ENCODE peak calls at places on chromosomes 3 and 15, in eight cellular contexts. Y is heart left ventricle, T is MM.1S, S is colonic mucosa, C is left ventricle myocardium inferior, R is lower lobe of right lung, U is ovary, G is fibroblast of lung. X is an unnamed sample.

GRCh38 chr3:42803800-42804112 is 534 bp downstream of the HIGD1A start:
- DNase-seq in Y (peak), T (peak), S (peak), C (peak), R (peak), U (peak), G (no peak), X (peak)

GRCh38 chr3:193827039-193827669 is 234.1 kb downstream of the OPA1 start:
- DNase-seq in Y (no peak), T (no peak), S (no peak), C (no peak), R (no peak), U (no peak), G (no peak), X (no peak)

GRCh38 chr15:52481915-52482314 is 46.8 kb downstream of the MYO5A start:
- DNase-seq in Y (no peak), T (peak), S (no peak), C (no peak), R (no peak), U (no peak), G (peak), X (peak)

GRCh38 chr15:84747423-84748273 is 744 bp upstream of the ZNF592 start:
- DNase-seq in Y (peak), T (no peak), S (peak), C (peak), R (peak), U (peak), G (peak), X (peak)

GRCh38 chr3:67516496-67516895 is 137.9 kb downstream of the SUCLG2 start:
- DNase-seq in Y (no peak), T (no peak), S (no peak), C (no peak), R (no peak), U (no peak), G (no peak), X (no peak)

GRCh38 chr3:71524688-71525087 is 58.8 kb downstream of the FOXP1 start:
- DNase-seq in Y (no peak), T (no peak), S (no peak), C (no peak), R (no peak), U (no peak), G (no peak), X (no peak)

GRCh38 chr15:46277994-46278885 is 643.4 kb downstream of the SQOR start:
- DNase-seq in Y (no peak), T (no peak), S (no peak), C (no peak), R (no peak), U (no peak), G (no peak), X (no peak)

GRCh38 chr15:54519577-54519976 is 541.3 kb downstream of the UNC13C start:
- DNase-seq in Y (no peak), T (peak), S (no peak), C (no peak), R (no peak), U (no peak), G (no peak), X (no peak)

GRCh38 chr3:21738283-21738682 is 12.7 kb downstream of the ZNF385D start:
- DNase-seq in Y (no peak), T (no peak), S (no peak), C (no peak), R (no peak), U (no peak), G (no peak), X (no peak)

GRCh38 chr15:98671060-98672008 is 23.0 kb downstream of the IGF1R start:
- DNase-seq in Y (no peak), T (no peak), S (no peak), C (no peak), R (no peak), U (no peak), G (peak), X (peak)

GRCh38 chr3:89419647-89420141 is 312.3 kb downstream of the EPHA3 start:
- DNase-seq in Y (peak), T (no peak), S (no peak), C (no peak), R (no peak), U (no peak), G (no peak), X (no peak)

GRCh38 chr3:100113728-100114412 is 431 bp downstream of the FILIP1L start:
- DNase-seq in Y (no peak), T (no peak), S (no peak), C (no peak), R (no peak), U (no peak), G (no peak), X (no peak)

GRCh38 chr15:89090791-89091666 is 2.8 kb downstream of the ABHD2 start:
- DNase-seq in Y (peak), T (peak), S (peak), C (peak), R (peak), U (peak), G (peak), X (peak)

GRCh38 chr3:50365080-50365841 is 5.9 kb upstream of the TMEM115 start:
- DNase-seq in Y (peak), T (peak), S (peak), C (peak), R (peak), U (peak), G (peak), X (peak)

GRCh38 chr3:106825962-106826605 is 551.2 kb upstream of the CCDC54 start:
- DNase-seq in Y (no peak), T (no peak), S (no peak), C (no peak), R (no peak), U (no peak), G (peak), X (no peak)

GRCh38 chr15:74317820-74318375 is 49.5 kb downstream of the CYP11A1 start:
- DNase-seq in Y (peak), T (no peak), S (peak), C (peak), R (no peak), U (peak), G (peak), X (no peak)

GRCh38 chr3:53796161-53796560 is 50.1 kb downstream of the CHDH start:
- DNase-seq in Y (peak), T (no peak), S (peak), C (peak), R (no peak), U (no peak), G (no peak), X (no peak)

GRCh38 chr3:18424213-18424861 is 802 bp downstream of the SATB1 start:
- DNase-seq in Y (peak), T (peak), S (peak), C (peak), R (peak), U (peak), G (no peak), X (peak)

GRCh38 chr3:183354325-183354831 is 74.0 kb downstream of the MCF2L2 start:
- DNase-seq in Y (no peak), T (no peak), S (no peak), C (no peak), R (no peak), U (no peak), G (no peak), X (no peak)

GRCh38 chr3:196463478-196463756 is 31.2 kb upstream of the UBXN7 start:
- DNase-seq in Y (no peak), T (no peak), S (no peak), C (no peak), R (no peak), U (no peak), G (no peak), X (no peak)

GRCh38 chr3:114624676-114625181 is 330.9 kb downstream of the TIGIT start:
- DNase-seq in Y (peak), T (no peak), S (peak), C (peak), R (peak), U (peak), G (peak), X (no peak)

GRCh38 chr3:113423699-113424098 is 17.6 kb downstream of the CFAP44 start:
- DNase-seq in Y (no peak), T (peak), S (no peak), C (no peak), R (no peak), U (no peak), G (peak), X (no peak)

GRCh38 chr3:164752814-164753213 is 325.5 kb downstream of the SI start:
- DNase-seq in Y (no peak), T (no peak), S (no peak), C (no peak), R (no peak), U (no peak), G (no peak), X (no peak)

GRCh38 chr3:126685041-126685440 is 19.0 kb upstream of the CHCHD6 start:
- DNase-seq in Y (no peak), T (no peak), S (no peak), C (no peak), R (no peak), U (no peak), G (no peak), X (no peak)

DNA sequence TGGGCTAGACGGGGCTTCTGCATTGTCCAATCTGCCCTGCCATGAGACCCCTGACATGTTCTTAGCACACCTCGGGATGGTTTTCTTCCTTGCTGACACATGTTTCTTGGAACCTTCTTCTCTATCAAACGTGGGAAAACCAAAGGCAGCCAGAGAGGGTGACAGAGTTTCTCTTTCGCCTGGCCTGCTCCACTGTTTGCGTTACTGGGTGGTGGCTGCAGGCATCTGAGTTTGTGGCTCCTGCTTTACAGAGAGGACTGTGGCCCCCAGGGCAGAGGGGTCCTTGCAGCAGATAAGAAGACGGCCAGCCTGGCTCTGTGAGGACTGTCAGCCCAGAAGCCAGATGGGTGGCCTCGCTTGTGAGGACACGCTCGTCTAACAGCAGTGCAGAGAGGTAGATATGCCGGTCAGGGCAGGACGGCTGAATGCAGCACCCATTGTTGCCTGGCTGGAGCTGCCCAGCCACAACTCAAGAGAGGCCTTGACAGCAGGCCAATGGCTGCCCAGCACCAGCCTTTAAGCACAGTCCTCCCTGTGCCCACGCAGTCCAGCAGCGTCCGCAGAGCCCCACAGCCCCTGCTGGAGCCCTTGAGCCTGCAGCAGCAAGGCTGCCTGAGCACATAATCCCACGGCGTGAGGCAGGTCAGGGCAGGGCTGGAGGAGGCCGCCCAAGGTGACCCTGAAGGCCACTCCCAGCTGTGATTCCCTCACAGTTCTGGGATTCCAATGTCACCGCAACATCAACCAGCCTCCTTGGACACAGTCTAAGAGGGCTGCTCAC is 15.0 kb upstream of the SPTBN5 start:
- DNase-seq in Y (no peak), T (no peak), S (no peak), C (no peak), R (no peak), U (no peak), G (no peak), X (no peak)
- H3K27ac ChIP-seq in Y (peak), T (no peak), S (no peak), C (peak), R (no peak), U (no peak), G (no peak), X (no peak)

GRCh38 chr15:77115179-77115578 is 44.3 kb upstream of the TSPAN3 start:
- DNase-seq in Y (no peak), T (no peak), S (no peak), C (no peak), R (no peak), U (no peak), G (no peak), X (no peak)

GRCh38 chr15:77120576-77120975 is 49.7 kb upstream of the TSPAN3 start:
- DNase-seq in Y (no peak), T (no peak), S (no peak), C (no peak), R (no peak), U (no peak), G (no peak), X (no peak)

GRCh38 chr15:77121599-77121998 is 50.7 kb upstream of the TSPAN3 start:
- DNase-seq in Y (no peak), T (no peak), S (no peak), C (no peak), R (no peak), U (no peak), G (no peak), X (no peak)

GRCh38 chr15:77122576-77122975 is 51.7 kb upstream of the TSPAN3 start:
- DNase-seq in Y (no peak), T (peak), S (no peak), C (no peak), R (no peak), U (no peak), G (no peak), X (no peak)

GRCh38 chr15:77118787-77119410 is 48.0 kb upstream of the TSPAN3 start:
- DNase-seq in Y (peak), T (peak), S (peak), C (no peak), R (no peak), U (no peak), G (peak), X (peak)
- H3K4me3 ChIP-seq in Y (no peak), T (no peak), S (no peak), C (no peak), R (no peak), U (no peak), G (no peak), X (no peak)

DNA sequence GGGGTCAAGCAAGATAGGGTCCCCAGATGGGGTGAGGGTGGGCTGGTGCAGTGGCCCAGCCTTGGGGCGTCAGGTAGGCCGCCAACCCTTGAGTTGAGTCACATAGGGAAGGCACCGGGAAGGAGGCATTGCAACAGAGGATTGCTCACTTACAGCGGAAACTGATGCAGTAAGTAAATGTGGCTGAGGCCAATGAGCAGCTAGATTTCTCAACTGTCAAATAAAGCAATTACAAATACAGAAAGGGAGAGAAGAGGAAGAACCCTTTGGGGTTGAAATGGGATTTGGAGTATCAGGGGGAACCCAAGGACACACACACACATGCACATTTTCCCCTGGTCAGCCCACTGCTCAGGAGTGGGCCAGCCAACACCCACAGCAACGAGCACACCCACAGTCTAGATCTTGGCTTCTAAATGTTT is 44.0 kb downstream of the CHSY1 start:
- DNase-seq in Y (no peak), T (no peak), S (no peak), C (no peak), R (no peak), U (no peak), G (peak), X (no peak)
- H3K27ac ChIP-seq in Y (no peak), T (no peak), S (no peak), C (peak), R (peak), U (no peak), G (peak), X (no peak)

GRCh38 chr15:69734699-69735098 is 282.1 kb downstream of the RPLP1 start:
- DNase-seq in Y (no peak), T (no peak), S (no peak), C (no peak), R (no peak), U (no peak), G (no peak), X (no peak)
- H3K4me3 ChIP-seq in Y (no peak), T (no peak), S (no peak), C (no peak), R (no peak), U (no peak), G (no peak), X (no peak)

X was measured in Karpas-422.